ENCODE peak calls at places on chromosomes 4 and X, in seven cellular contexts. X, U, S, Z, C, V and G are unnamed samples.

GRCh38 chr4:29805871-29806480 is 914.2 kb upstream of the PCDH7 start:
- DNase-seq in X (no peak), U (no peak), S (no peak), Z (no peak), C (no peak), V (no peak), G (no peak)

GRCh38 chr4:7906171-7906581 is 33.5 kb downstream of the AFAP1 start:
- DNase-seq in X (no peak), U (no peak), S (no peak), Z (no peak), C (no peak), V (no peak), G (no peak)

GRCh38 chr4:67475155-67475554 is 70.1 kb downstream of the CENPC start:
- DNase-seq in X (no peak), U (no peak), S (no peak), Z (no peak), C (no peak), V (no peak), G (no peak)

GRCh38 chr4:151862766-151863165 is 102.0 kb upstream of the GATB start:
- DNase-seq in X (no peak), U (no peak), S (no peak), Z (no peak), C (no peak), V (no peak), G (no peak)

GRCh38 chr4:1082215-1083182 is 30.9 kb downstream of the RNF212 start:
- DNase-seq in X (peak; percentile 80), U (no peak), S (peak; percentile 98), Z (peak; percentile 67), C (peak; percentile 8), V (no peak), G (no peak)

GRCh38 chr4:124530464-124531077 is 182.0 kb downstream of the ANKRD50 start:
- DNase-seq in X (no peak), U (no peak), S (peak; percentile 78), Z (no peak), C (no peak), V (no peak), G (no peak)

GRCh38 chr4:106690487-106690886 is 321.9 kb upstream of the GIMD1 start:
- DNase-seq in X (no peak), U (no peak), S (peak; percentile 29), Z (no peak), C (no peak), V (no peak), G (no peak)

GRCh38 chrX:130566028-130566683 is 164.4 kb downstream of the RBMX2 start:
- DNase-seq in X (no peak), U (no peak), S (no peak), Z (no peak), C (no peak), V (no peak), G (no peak)

GRCh38 chr4:58138786-58139185 is 1028.6 kb upstream of the IGFBP7 start:
- DNase-seq in X (no peak), U (no peak), S (no peak), Z (no peak), C (no peak), V (no peak), G (no peak)

GRCh38 chrX:37678574-37678973 is 7.0 kb upstream of the XK start:
- DNase-seq in X (no peak), U (no peak), S (no peak), Z (no peak), C (no peak), V (no peak), G (no peak)

GRCh38 chrX:11407331-11408110 is 114.3 kb downstream of the AMELX start:
- DNase-seq in X (no peak), U (no peak), S (peak; percentile 3), Z (no peak), C (no peak), V (no peak), G (no peak)

GRCh38 chr4:109645874-109646591 is 57.2 kb downstream of the CASP6 start:
- DNase-seq in X (no peak), U (no peak), S (no peak), Z (no peak), C (no peak), V (no peak), G (no peak)

GRCh38 chrX:19543951-19544359 is 28.6 kb upstream of the MAP3K15 start:
- DNase-seq in X (peak; percentile 82), U (no peak), S (no peak), Z (peak; percentile 39), C (no peak), V (no peak), G (no peak)

GRCh38 chrX:150219374-150220185 is 143.5 kb upstream of the MAMLD1 start:
- DNase-seq in X (peak; percentile 84), U (no peak), S (no peak), Z (no peak), C (no peak), V (no peak), G (no peak)

GRCh38 chrX:10011991-10012390 is 44.8 kb downstream of the CLDN34 start:
- DNase-seq in X (no peak), U (no peak), S (no peak), Z (no peak), C (no peak), V (no peak), G (no peak)

GRCh38 chr4:31241504-31241903 is 521.3 kb downstream of the PCDH7 start:
- DNase-seq in X (no peak), U (no peak), S (no peak), Z (no peak), C (no peak), V (no peak), G (no peak)

GRCh38 chr4:151992755-151993154 is 231.9 kb upstream of the GATB start:
- DNase-seq in X (no peak), U (no peak), S (no peak), Z (no peak), C (no peak), V (no peak), G (no peak)